ENCODE peak calls at places on chromosomes 1 and 21, in five cellular contexts. Y is fibroblast of villous mesenchyme, J is transverse colon, N is colonic mucosa, S is right atrium auricular region. Q is an unnamed sample.
A peak's percentile ranks its signal among the peaks of the same experiment; 100 is the strongest.

GRCh38 chr1:67832737-67833594 is at the start of gene GNG12:
- DNase-seq in Y (peak; percentile 72), J (peak; percentile 75), N (peak; percentile 82), S (no peak), Q (peak; percentile 31)

GRCh38 chr1:24206516-24207394 is 19.7 kb upstream of the IFNLR1 start:
- DNase-seq in Y (no peak), J (no peak), N (peak; percentile 68), S (no peak), Q (no peak)

GRCh38 chr1:217747156-217747769 is 116.1 kb downstream of the SPATA17 start:
- DNase-seq in Y (peak; percentile 37), J (no peak), N (no peak), S (no peak), Q (no peak)

GRCh38 chr1:207857447-207857846 is 53.5 kb downstream of the CD34 start:
- DNase-seq in Y (no peak), J (no peak), N (no peak), S (no peak), Q (no peak)

GRCh38 chr1:3712573-3713535 is 39.4 kb upstream of the CCDC27 start:
- DNase-seq in Y (no peak), J (no peak), N (no peak), S (no peak), Q (no peak)

GRCh38 chr21:44709426-44710293 is 1.7 kb downstream of the TSPEAR start:
- DNase-seq in Y (peak; percentile 1), J (no peak), N (peak; percentile 12), S (no peak), Q (peak; percentile 42)

GRCh38 chr1:157540852-157541251 is 11.5 kb downstream of the FCRL5 start:
- DNase-seq in Y (no peak), J (no peak), N (no peak), S (no peak), Q (no peak)

GRCh38 chr1:91402023-91402422 is 2.6 kb downstream of the HFM1 start:
- DNase-seq in Y (peak; percentile 10), J (no peak), N (no peak), S (no peak), Q (no peak)

GRCh38 chr1:59025898-59026426 is 242.1 kb upstream of the JUN start:
- DNase-seq in Y (no peak), J (no peak), N (no peak), S (no peak), Q (no peak)

GRCh38 chr1:155006601-155007101 is 4.0 kb downstream of the ZBTB7B start:
- DNase-seq in Y (no peak), J (peak; percentile 37), N (no peak), S (no peak), Q (peak; percentile 77)

GRCh38 chr21:42782723-42783247 is 96.6 kb downstream of the WDR4 start:
- DNase-seq in Y (no peak), J (no peak), N (no peak), S (no peak), Q (no peak)

GRCh38 chr1:245802941-245803665 is 648.3 kb downstream of the KIF26B start:
- DNase-seq in Y (peak; percentile 46), J (no peak), N (no peak), S (no peak), Q (no peak)

GRCh38 chr1:202315576-202316168 is 26.1 kb downstream of the UBE2T start:
- DNase-seq in Y (peak; percentile 73), J (peak; percentile 83), N (peak; percentile 82), S (no peak), Q (peak; percentile 87)

GRCh38 chr1:39562886-39563285 is 13.7 kb downstream of the PABPC4 start:
- DNase-seq in Y (no peak), J (no peak), N (no peak), S (no peak), Q (no peak)

GRCh38 chr1:58717979-58718378 is 18.1 kb upstream of the MYSM1 start:
- DNase-seq in Y (no peak), J (no peak), N (peak; percentile 22), S (no peak), Q (peak; percentile 67)

GRCh38 chr1:174352117-174352516 is 95.6 kb upstream of the GPR52 start:
- DNase-seq in Y (no peak), J (no peak), N (no peak), S (no peak), Q (no peak)

GRCh38 chr1:106924360-106924759 is 132.1 kb upstream of the PRMT6 start:
- DNase-seq in Y (no peak), J (no peak), N (no peak), S (no peak), Q (no peak)

GRCh38 chr1:117838911-117839310 is 90.5 kb downstream of the GDAP2 start:
- DNase-seq in Y (peak; percentile 50), J (no peak), N (no peak), S (no peak), Q (no peak)

GRCh38 chr1:40337448-40337847 is 20.4 kb upstream of the COL9A2 start:
- DNase-seq in Y (no peak), J (no peak), N (peak; percentile 26), S (no peak), Q (no peak)

GRCh38 chr1:234107416-234108021 is 203.0 kb downstream of the SLC35F3 start:
- DNase-seq in Y (no peak), J (no peak), N (no peak), S (no peak), Q (no peak)

GRCh38 chr1:41728403-41729202 is 190.1 kb downstream of the HIVEP3 start:
- DNase-seq in Y (peak; percentile 53), J (peak; percentile 55), N (peak; percentile 25), S (no peak), Q (peak; percentile 94)

GRCh38 chr1:88455857-88456256 is 228.2 kb upstream of the PKN2 start:
- DNase-seq in Y (no peak), J (no peak), N (no peak), S (no peak), Q (no peak)

GRCh38 chr1:184691719-184692324 is 62.8 kb downstream of the EDEM3 start:
- DNase-seq in Y (peak; percentile 74), J (no peak), N (no peak), S (no peak), Q (no peak)

GRCh38 chr1:115794976-115795375 is 26.5 kb upstream of the CASQ2 start:
- DNase-seq in Y (no peak), J (no peak), N (no peak), S (no peak), Q (no peak)

GRCh38 chr1:214012418-214012817 is 24.6 kb downstream of the PROX1 start:
- DNase-seq in Y (no peak), J (no peak), N (no peak), S (no peak), Q (no peak)

GRCh38 chr1:238914346-238914745 is 472.0 kb upstream of the CHRM3 start:
- DNase-seq in Y (no peak), J (no peak), N (no peak), S (no peak), Q (no peak)

GRCh38 chr1:231420959-231421615 is 1.0 kb downstream of the EGLN1 start:
- DNase-seq in Y (peak; percentile 59), J (peak; percentile 51), N (peak; percentile 57), S (peak; percentile 63), Q (peak; percentile 47)

GRCh38 chr1:60573121-60573520 is 499.6 kb upstream of the C1orf87 start:
- DNase-seq in Y (peak; percentile 18), J (no peak), N (no peak), S (no peak), Q (no peak)

GRCh38 chr1:60572378-60572777 is 498.8 kb upstream of the C1orf87 start:
- DNase-seq in Y (no peak), J (no peak), N (no peak), S (no peak), Q (no peak)

GRCh38 chr1:60571811-60572210 is 498.2 kb upstream of the C1orf87 start:
- DNase-seq in Y (no peak), J (no peak), N (no peak), S (no peak), Q (no peak)

GRCh38 chr1:60575326-60575874 is 501.8 kb upstream of the C1orf87 start:
- DNase-seq in Y (no peak), J (no peak), N (no peak), S (no peak), Q (no peak)

DNA sequence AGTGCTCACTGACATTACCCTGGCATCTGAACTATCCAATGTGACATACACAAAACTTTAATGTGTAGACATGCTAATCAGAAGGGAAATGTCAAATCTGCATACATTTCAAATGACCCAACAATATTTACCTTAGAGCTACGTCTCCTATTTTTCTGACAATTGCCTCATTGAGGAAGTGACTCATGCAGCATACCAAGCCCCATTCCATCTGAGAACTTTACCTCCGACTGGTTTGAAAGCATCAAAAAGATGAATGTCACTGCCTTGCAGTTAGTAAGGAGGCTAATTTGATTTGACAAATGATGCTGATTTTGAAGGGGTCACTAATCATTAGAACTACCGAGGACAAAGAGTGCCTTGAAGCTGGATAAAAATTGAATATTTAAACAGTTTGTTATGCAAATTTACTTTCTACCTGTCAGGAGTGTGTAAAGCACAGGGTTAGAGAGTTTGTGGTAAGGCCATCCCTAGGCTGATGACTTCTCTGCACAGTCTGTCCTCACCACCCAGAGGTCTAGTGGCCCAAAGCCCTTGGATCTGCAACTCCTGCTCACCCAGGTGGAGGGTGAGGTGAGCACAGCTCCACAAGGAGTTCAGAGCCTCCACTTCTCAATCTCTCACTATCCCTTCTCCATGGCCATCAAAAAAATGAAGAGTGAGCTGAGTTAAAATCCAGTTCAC is 500.3 kb upstream of the C1orf87 start:
- DNase-seq in Y (peak; percentile 45), J (no peak), N (no peak), S (no peak), Q (no peak)
- TF ChIP-seq CTCF in Y (no peak), J (no peak), N (no peak), S (no peak), Q (no peak)

DNA sequence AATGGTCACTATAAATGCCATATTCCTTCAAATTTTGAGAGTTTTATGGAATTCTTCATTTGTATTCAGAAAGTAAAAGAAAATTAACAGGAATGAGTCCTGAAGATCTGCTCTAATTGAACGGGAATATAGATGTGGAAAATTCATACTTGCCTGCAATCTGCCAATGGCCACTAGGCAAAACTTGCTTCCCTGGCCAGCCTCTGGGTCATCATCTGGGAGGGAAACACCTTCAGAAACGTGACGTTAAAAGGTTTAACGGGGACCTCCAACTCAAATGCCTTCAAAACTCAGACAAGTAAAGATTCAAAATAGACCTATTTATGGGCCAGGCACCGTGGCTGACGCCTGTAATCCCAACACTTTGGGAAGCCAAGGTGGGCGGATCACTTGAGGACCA is 21.7 kb upstream of the CTSK start:
- DNase-seq in Y (no peak), J (no peak), N (no peak), S (no peak), Q (no peak)
- TF ChIP-seq CTCF in Y (peak; percentile 42), J (peak; percentile 19), N (no peak), S (no peak), Q (no peak)

GRCh38 chr1:92619466-92620189 is 132.9 kb upstream of the GFI1 start:
- DNase-seq in Y (no peak), J (no peak), N (no peak), S (no peak), Q (no peak)

GRCh38 chr1:92623187-92623778 is 136.6 kb upstream of the GFI1 start:
- DNase-seq in Y (peak; percentile 7), J (no peak), N (no peak), S (no peak), Q (no peak)
- TF ChIP-seq CTCF in Y (peak; percentile 38), J (peak; percentile 27), N (peak; percentile 33), S (no peak), Q (peak; percentile 74)

GRCh38 chr1:241957692-241958494 is at the start of gene BECN2:
- DNase-seq in Y (peak; percentile 11), J (no peak), N (no peak), S (no peak), Q (no peak)
- TF ChIP-seq CTCF in Y (peak; percentile 31), J (no peak), N (no peak), S (no peak), Q (no peak)

GRCh38 chr1:2514863-2515762 is 11.3 kb downstream of the PANK4 start:
- DNase-seq in Y (no peak), J (no peak), N (no peak), S (no peak), Q (no peak)
- TF ChIP-seq CTCF in Y (no peak), J (no peak), N (no peak), S (no peak), Q (no peak)

GRCh38 chr1:198106007-198106406 is 50.8 kb upstream of the NEK7 start:
- DNase-seq in Y (no peak), J (no peak), N (no peak), S (no peak), Q (no peak)
- TF ChIP-seq CTCF in Y (no peak), J (no peak), N (no peak), S (no peak), Q (no peak)

Q was measured in activated CD8-positive, alpha-beta T cell treated with anti-CD3 and anti-CD28 coated beads for 36 hours.